ENCODE peak calls at places on chromosomes 5 and 9, in five cellular contexts. One of them, this sample, is unnamed.

GRCh38 chr5:171842777-171843053 is 57.1 kb downstream of the SMIM23 start:
- DNase-seq in GM12878: no peak
- DNase-seq in H1: no peak
- DNase-seq in HepG2: no peak
- DNase-seq in HCT116: no peak
- DNase-seq in this sample: no peak

GRCh38 chr5:73378070-73378469 is 70.5 kb downstream of the FOXD1 start:
- DNase-seq in GM12878: no peak
- DNase-seq in HepG2: no peak
- DNase-seq in H1: no peak
- DNase-seq in HCT116: no peak
- DNase-seq in this sample: no peak

GRCh38 chr5:127031147-127031862 is 947 bp upstream of the MARCHF3 start:
- DNase-seq in GM12878: no peak
- DNase-seq in HCT116: no peak
- DNase-seq in HepG2: no peak
- DNase-seq in H1: no peak
- DNase-seq in this sample: no peak

GRCh38 chr9:134321957-134322741 is 4.1 kb upstream of the RXRA start:
- DNase-seq in GM12878: no peak
- DNase-seq in HepG2: no peak
- DNase-seq in H1: no peak
- DNase-seq in HCT116: no peak
- DNase-seq in this sample: no peak

GRCh38 chr9:90801507-90802289 is at the start of gene SYK:
- DNase-seq in GM12878: no peak
- DNase-seq in H1: peak
- DNase-seq in HCT116: no peak
- DNase-seq in HepG2: no peak
- DNase-seq in this sample: peak

GRCh38 chr5:141022384-141022783 is 28.8 kb upstream of the PCDHB1 start:
- DNase-seq in HepG2: no peak
- DNase-seq in GM12878: no peak
- DNase-seq in H1: no peak
- DNase-seq in HCT116: no peak
- DNase-seq in this sample: no peak

GRCh38 chr5:139749242-139749641 is 46.4 kb upstream of the PSD2 start:
- DNase-seq in GM12878: no peak
- DNase-seq in H1: no peak
- DNase-seq in HCT116: no peak
- DNase-seq in HepG2: no peak
- DNase-seq in this sample: no peak

GRCh38 chr5:107541400-107541799 is 129.3 kb downstream of the EFNA5 start:
- DNase-seq in HCT116: no peak
- DNase-seq in HepG2: no peak
- DNase-seq in H1: no peak
- DNase-seq in GM12878: no peak
- DNase-seq in this sample: no peak

GRCh38 chr5:160959804-160960203 is 107.8 kb upstream of the ATP10B start:
- DNase-seq in HCT116: no peak
- DNase-seq in H1: no peak
- DNase-seq in HepG2: no peak
- DNase-seq in GM12878: peak
- DNase-seq in this sample: no peak

GRCh38 chr5:68368686-68369359 is 153.3 kb downstream of the PIK3R1 start:
- DNase-seq in HCT116: no peak
- DNase-seq in H1: no peak
- DNase-seq in GM12878: no peak
- DNase-seq in HepG2: no peak
- DNase-seq in this sample: no peak

GRCh38 chr9:522658-523057 is 308.0 kb downstream of the DOCK8 start:
- DNase-seq in HepG2: no peak
- DNase-seq in HCT116: no peak
- DNase-seq in H1: no peak
- DNase-seq in GM12878: no peak
- DNase-seq in this sample: no peak

GRCh38 chr9:134488251-134488900 is 153.2 kb upstream of the COL5A1 start:
- DNase-seq in HCT116: no peak
- DNase-seq in GM12878: no peak
- DNase-seq in H1: no peak
- DNase-seq in HepG2: no peak
- DNase-seq in this sample: no peak

GRCh38 chr9:135320943-135321342 is 158.6 kb upstream of the PPP1R26 start:
- DNase-seq in HCT116: no peak
- DNase-seq in HepG2: no peak
- DNase-seq in GM12878: no peak
- DNase-seq in H1: no peak
- DNase-seq in this sample: no peak

GRCh38 chr5:6804766-6805165 is 91.5 kb downstream of the TENT4A start:
- DNase-seq in GM12878: no peak
- DNase-seq in H1: no peak
- DNase-seq in HCT116: no peak
- DNase-seq in HepG2: no peak
- DNase-seq in this sample: no peak

GRCh38 chr9:34486572-34486971 is 28.0 kb downstream of the DNAI1 start:
- DNase-seq in HepG2: no peak
- DNase-seq in H1: no peak
- DNase-seq in GM12878: no peak
- DNase-seq in HCT116: no peak
- DNase-seq in this sample: no peak

GRCh38 chr9:10009401-10009800 is 603.4 kb downstream of the PTPRD start:
- DNase-seq in GM12878: no peak
- DNase-seq in HCT116: no peak
- DNase-seq in HepG2: no peak
- DNase-seq in H1: no peak
- DNase-seq in this sample: no peak

GRCh38 chr9:134621558-134622110 is 20.0 kb upstream of the COL5A1 start:
- DNase-seq in HepG2: no peak
- DNase-seq in H1: no peak
- DNase-seq in HCT116: no peak
- DNase-seq in GM12878: no peak
- DNase-seq in this sample: no peak

GRCh38 chr5:181081989-181082388 is 41.9 kb downstream of the BTNL9 start:
- DNase-seq in HCT116: no peak
- DNase-seq in GM12878: no peak
- DNase-seq in H1: no peak
- DNase-seq in HepG2: no peak
- DNase-seq in this sample: no peak

GRCh38 chr9:95991326-95991725 is 115.8 kb downstream of the ERCC6L2 start:
- DNase-seq in GM12878: no peak
- DNase-seq in H1: no peak
- DNase-seq in HepG2: no peak
- DNase-seq in HCT116: no peak
- DNase-seq in this sample: no peak

GRCh38 chr5:172959824-172960799 is 888 bp downstream of the RPL26L1 start:
- DNase-seq in HepG2: no peak
- DNase-seq in H1: no peak
- DNase-seq in HCT116: no peak
- DNase-seq in GM12878: no peak
- DNase-seq in this sample: no peak

GRCh38 chr9:92138157-92138959 is 23.1 kb upstream of the SPTLC1 start:
- DNase-seq in HepG2: peak
- DNase-seq in H1: peak
- DNase-seq in HCT116: no peak
- DNase-seq in GM12878: no peak
- DNase-seq in this sample: peak

GRCh38 chr9:33471361-33471760 is 2.4 kb downstream of the NOL6 start:
- DNase-seq in HCT116: no peak
- DNase-seq in GM12878: no peak
- DNase-seq in H1: no peak
- DNase-seq in HepG2: no peak
- DNase-seq in this sample: no peak

GRCh38 chr5:32315221-32316014 is 2.7 kb upstream of the MTMR12 start:
- DNase-seq in GM12878: no peak
- DNase-seq in HepG2: no peak
- DNase-seq in H1: peak
- DNase-seq in HCT116: no peak
- DNase-seq in this sample: no peak

GRCh38 chr9:129253820-129254381 is 75.8 kb upstream of the IER5L start:
- DNase-seq in HCT116: no peak
- DNase-seq in H1: no peak
- DNase-seq in GM12878: no peak
- DNase-seq in HepG2: no peak
- DNase-seq in this sample: no peak

GRCh38 chr9:31519011-31519410 is 865.4 kb upstream of the ACO1 start:
- DNase-seq in HCT116: no peak
- DNase-seq in HepG2: peak
- DNase-seq in H1: no peak
- DNase-seq in GM12878: peak
- DNase-seq in this sample: no peak

GRCh38 chr5:178223828-178224335 is 8.7 kb downstream of the PHYKPL start:
- DNase-seq in HepG2: no peak
- DNase-seq in HCT116: no peak
- DNase-seq in H1: no peak
- DNase-seq in GM12878: no peak
- DNase-seq in this sample: no peak

GRCh38 chr9:14302405-14302804 is 11.5 kb downstream of the NFIB start:
- DNase-seq in GM12878: no peak
- DNase-seq in HepG2: peak
- DNase-seq in H1: no peak
- DNase-seq in HCT116: no peak
- DNase-seq in this sample: no peak

GRCh38 chr5:151121652-151122051 is 35.9 kb downstream of the ANXA6 start:
- DNase-seq in HCT116: no peak
- DNase-seq in H1: no peak
- DNase-seq in HepG2: no peak
- DNase-seq in GM12878: no peak
- DNase-seq in this sample: no peak

GRCh38 chr9:121362813-121363585 is 7.1 kb downstream of the STOM start:
- DNase-seq in H1: no peak
- DNase-seq in GM12878: no peak
- DNase-seq in HepG2: no peak
- DNase-seq in HCT116: no peak
- DNase-seq in this sample: no peak

GRCh38 chr9:124260769-124261603 is 3.2 kb downstream of the NEK6 start:
- DNase-seq in GM12878: no peak
- DNase-seq in HepG2: peak
- DNase-seq in H1: no peak
- DNase-seq in HCT116: no peak
- DNase-seq in this sample: peak

GRCh38 chr5:172872997-172873491 is 39.0 kb downstream of the ERGIC1 start:
- DNase-seq in HCT116: no peak
- DNase-seq in HepG2: no peak
- DNase-seq in GM12878: no peak
- DNase-seq in H1: no peak
- DNase-seq in this sample: no peak

GRCh38 chr9:79573697-79573976 is 1.9 kb downstream of the TLE4 start:
- DNase-seq in HCT116: no peak
- DNase-seq in H1: no peak
- DNase-seq in GM12878: no peak
- DNase-seq in HepG2: no peak
- DNase-seq in this sample: no peak

GRCh38 chr5:33827335-33827734 is 64.5 kb downstream of the ADAMTS12 start:
- DNase-seq in H1: no peak
- DNase-seq in HCT116: no peak
- DNase-seq in HepG2: no peak
- DNase-seq in GM12878: no peak
- DNase-seq in this sample: no peak

GRCh38 chr5:139669681-139670368 is 21.7 kb downstream of the CXXC5 start:
- DNase-seq in H1: no peak
- DNase-seq in GM12878: no peak
- DNase-seq in HCT116: no peak
- DNase-seq in HepG2: peak
- DNase-seq in this sample: no peak

GRCh38 chr9:16687678-16688369 is 182.6 kb downstream of the BNC2 start:
- DNase-seq in HCT116: no peak
- DNase-seq in H1: no peak
- DNase-seq in GM12878: no peak
- DNase-seq in HepG2: no peak
- DNase-seq in this sample: no peak

GRCh38 chr9:16690628-16691027 is 179.8 kb downstream of the BNC2 start:
- DNase-seq in GM12878: no peak
- DNase-seq in HepG2: no peak
- DNase-seq in H1: no peak
- DNase-seq in HCT116: no peak
- DNase-seq in this sample: no peak

GRCh38 chr9:16689352-16689938 is 181.0 kb downstream of the BNC2 start:
- DNase-seq in HepG2: no peak
- DNase-seq in GM12878: no peak
- DNase-seq in H1: no peak
- DNase-seq in HCT116: no peak
- DNase-seq in this sample: no peak

DNA sequence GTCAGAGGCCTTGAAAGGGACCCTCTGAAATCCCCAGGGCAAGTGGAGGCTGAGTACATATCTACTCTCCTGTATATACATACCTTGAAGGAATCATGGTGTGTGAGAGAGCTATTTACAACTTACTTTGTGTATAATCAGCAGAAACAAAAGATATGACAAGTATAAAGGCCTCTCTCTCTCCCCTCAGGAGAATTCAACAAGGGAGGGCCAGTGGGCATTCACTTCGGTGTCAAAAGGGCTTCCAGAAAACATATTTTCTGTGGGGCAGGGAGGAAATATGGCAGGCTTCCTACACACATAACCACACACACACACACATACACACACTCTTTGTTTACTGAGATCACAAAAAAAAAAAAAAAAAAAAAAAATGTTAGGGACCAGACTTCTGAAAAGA is 181.7 kb downstream of the BNC2 start:
- DNase-seq in HepG2: no peak
- DNase-seq in GM12878: no peak
- DNase-seq in HCT116: no peak
- DNase-seq in H1: no peak
- DNase-seq in this sample: no peak
- TF ChIP-seq JUND in HepG2: no peak
- TF ChIP-seq JUND in GM12878: no peak
- TF ChIP-seq JUND in HCT116: no peak
- TF ChIP-seq JUND in H1: no peak
- TF ChIP-seq JUND in this sample: no peak

DNA sequence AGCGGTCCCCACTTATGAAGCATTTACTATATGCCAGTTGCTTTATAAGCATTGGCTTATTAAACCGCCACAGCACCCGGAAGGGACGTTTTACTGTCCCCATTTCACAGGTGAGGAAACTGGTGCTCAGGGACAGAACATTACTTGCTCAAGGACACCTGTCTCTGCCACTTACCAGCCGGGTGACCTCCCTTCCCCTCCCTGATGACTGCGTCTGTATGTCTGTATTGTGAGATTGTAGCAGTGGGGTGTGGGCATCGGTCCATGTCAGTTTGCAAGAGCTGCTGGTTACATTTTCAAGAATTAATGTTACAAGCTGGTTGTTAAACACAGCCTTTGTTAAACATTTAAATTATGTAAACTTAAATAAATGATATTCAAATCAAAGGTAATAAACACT is 77.6 kb upstream of the LMX1B start:
- DNase-seq in GM12878: no peak
- DNase-seq in HCT116: no peak
- DNase-seq in H1: no peak
- DNase-seq in HepG2: no peak
- DNase-seq in this sample: no peak
- TF ChIP-seq JUND in GM12878: no peak
- TF ChIP-seq JUND in HCT116: no peak
- TF ChIP-seq JUND in H1: no peak
- TF ChIP-seq JUND in HepG2: no peak
- TF ChIP-seq JUND in this sample: no peak

GRCh38 chr5:56110646-56111403 is 116.1 kb upstream of the IL6ST start:
- DNase-seq in H1: no peak
- DNase-seq in HepG2: no peak
- DNase-seq in GM12878: no peak
- DNase-seq in HCT116: no peak
- DNase-seq in this sample: no peak
- TF ChIP-seq JUND in H1: no peak
- TF ChIP-seq JUND in HepG2: no peak
- TF ChIP-seq JUND in GM12878: no peak
- TF ChIP-seq JUND in HCT116: no peak
- TF ChIP-seq JUND in this sample: no peak

GRCh38 chr9:72996106-72996505 is 43.3 kb upstream of the ALDH1A1 start:
- DNase-seq in GM12878: no peak
- DNase-seq in HCT116: no peak
- DNase-seq in H1: no peak
- DNase-seq in HepG2: no peak
- DNase-seq in this sample: no peak
- TF ChIP-seq JUND in GM12878: no peak
- TF ChIP-seq JUND in HCT116: no peak
- TF ChIP-seq JUND in H1: no peak
- TF ChIP-seq JUND in HepG2: no peak
- TF ChIP-seq JUND in this sample: no peak